ENCODE peak calls at places on chromosome 12, in four cellular contexts. R, V, A and X are unnamed samples.

GRCh38 chr12:106131671-106132070 is 7.1 kb downstream of the NUAK1 start:
- DNase-seq in R (no peak), V (peak), A (peak), X (no peak)

GRCh38 chr12:120639771-120640721 is at the start of gene CABP1:
- DNase-seq in V (no peak), A (no peak), R (peak), X (peak)

GRCh38 chr12:58920102-58920955 is at the start of gene LRIG3:
- DNase-seq in V (peak), A (peak), R (peak), X (no peak)

GRCh38 chr12:91274886-91275285 is 92.3 kb upstream of the DCN start:
- DNase-seq in R (no peak), A (no peak), V (peak), X (no peak)

GRCh38 chr12:86826051-86826450 is 569.9 kb upstream of the MGAT4C start:
- DNase-seq in A (no peak), V (no peak), R (no peak), X (no peak)

GRCh38 chr12:24561411-24561871 is 387.5 kb downstream of the BCAT1 start:
- DNase-seq in R (no peak), A (no peak), V (peak), X (no peak)

GRCh38 chr12:90287585-90287984 is 578.9 kb upstream of the ATP2B1 start:
- DNase-seq in A (no peak), V (no peak), R (no peak), X (no peak)

GRCh38 chr12:120539303-120539702 is 5.1 kb downstream of the RNF10 start:
- DNase-seq in V (peak), R (no peak), A (peak), X (no peak)

GRCh38 chr12:2970744-2971143 is 11.5 kb downstream of the TEAD4 start:
- DNase-seq in V (peak), R (no peak), A (peak), X (no peak)

GRCh38 chr12:55729592-55730446 is 1.0 kb upstream of the CD63 start:
- DNase-seq in R (peak), A (peak), V (peak), X (peak)

GRCh38 chr12:30694971-30695326 is 720 bp downstream of the IPO8 start:
- DNase-seq in V (peak), R (peak), A (peak), X (no peak)

GRCh38 chr12:29519585-29520182 is 22.2 kb upstream of the OVCH1 start:
- DNase-seq in R (no peak), V (peak), A (peak), X (no peak)

GRCh38 chr12:19373569-19373968 is 65.7 kb upstream of the AEBP2 start:
- DNase-seq in V (no peak), A (no peak), R (no peak), X (no peak)

GRCh38 chr12:44816446-44817017 is 59.6 kb downstream of the NELL2 start:
- DNase-seq in V (no peak), R (no peak), A (no peak), X (no peak)

GRCh38 chr12:44817687-44818086 is 58.4 kb downstream of the NELL2 start:
- DNase-seq in A (no peak), V (no peak), R (no peak), X (no peak)

GRCh38 chr12:44812062-44812461 is 64.1 kb downstream of the NELL2 start:
- DNase-seq in A (peak), V (no peak), R (no peak), X (no peak)
- TF ChIP-seq CTCF in A (no peak), V (no peak), R (no peak), X (peak)

DNA sequence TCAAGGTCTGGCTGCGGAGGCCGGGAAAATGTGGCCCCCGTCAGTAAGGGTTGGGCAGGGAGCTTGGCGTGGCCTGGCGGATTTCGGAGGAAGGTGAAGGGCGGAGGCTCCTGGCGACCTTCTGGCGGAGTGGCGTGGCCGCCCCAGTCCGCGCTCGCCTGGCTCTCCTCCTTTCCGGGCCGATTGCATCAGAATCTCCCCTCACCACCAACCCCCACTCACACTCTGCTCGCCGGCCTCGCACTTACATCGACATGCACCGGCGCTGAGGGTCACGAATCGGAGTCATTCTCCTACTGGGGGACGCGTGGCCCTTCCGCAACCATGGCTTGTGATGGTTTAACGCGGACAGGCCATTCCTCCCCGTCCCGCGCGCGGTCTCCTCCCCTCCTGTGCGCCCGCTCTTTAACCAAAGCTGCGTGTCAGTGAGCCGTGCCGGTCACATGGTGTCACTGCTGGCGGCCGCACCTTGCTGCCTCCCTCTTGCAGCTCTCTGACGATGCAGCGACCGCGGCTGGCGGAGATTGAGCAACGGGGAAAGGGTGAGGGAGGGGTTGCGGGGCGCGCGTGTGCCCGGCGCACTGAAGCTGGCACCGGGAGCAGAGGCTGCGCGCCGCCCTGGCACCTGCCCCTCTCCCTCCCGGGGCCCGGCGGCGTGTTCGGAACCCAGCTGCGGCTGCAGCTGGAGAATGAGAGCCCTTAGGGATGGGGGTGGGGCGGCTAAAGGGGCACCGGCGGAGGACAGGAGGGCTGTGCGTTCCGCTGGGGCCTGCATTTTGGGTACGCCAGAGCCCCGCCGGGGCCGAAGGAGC is at the start of gene SLC38A1:
- DNase-seq in V (peak), A (peak), R (peak), X (peak)
- TF ChIP-seq CTCF in V (no peak), A (no peak), R (no peak), X (no peak)

GRCh38 chr12:78641837-78642423 is 222.6 kb upstream of the SYT1 start:
- DNase-seq in R (no peak), V (peak), A (peak), X (no peak)
- TF ChIP-seq CTCF in R (no peak), V (no peak), A (no peak), X (no peak)

GRCh38 chr12:117881517-117881916 is 87.3 kb downstream of the KSR2 start:
- DNase-seq in R (no peak), A (no peak), V (no peak), X (no peak)
- TF ChIP-seq CTCF in R (no peak), A (no peak), V (no peak), X (no peak)

DNA sequence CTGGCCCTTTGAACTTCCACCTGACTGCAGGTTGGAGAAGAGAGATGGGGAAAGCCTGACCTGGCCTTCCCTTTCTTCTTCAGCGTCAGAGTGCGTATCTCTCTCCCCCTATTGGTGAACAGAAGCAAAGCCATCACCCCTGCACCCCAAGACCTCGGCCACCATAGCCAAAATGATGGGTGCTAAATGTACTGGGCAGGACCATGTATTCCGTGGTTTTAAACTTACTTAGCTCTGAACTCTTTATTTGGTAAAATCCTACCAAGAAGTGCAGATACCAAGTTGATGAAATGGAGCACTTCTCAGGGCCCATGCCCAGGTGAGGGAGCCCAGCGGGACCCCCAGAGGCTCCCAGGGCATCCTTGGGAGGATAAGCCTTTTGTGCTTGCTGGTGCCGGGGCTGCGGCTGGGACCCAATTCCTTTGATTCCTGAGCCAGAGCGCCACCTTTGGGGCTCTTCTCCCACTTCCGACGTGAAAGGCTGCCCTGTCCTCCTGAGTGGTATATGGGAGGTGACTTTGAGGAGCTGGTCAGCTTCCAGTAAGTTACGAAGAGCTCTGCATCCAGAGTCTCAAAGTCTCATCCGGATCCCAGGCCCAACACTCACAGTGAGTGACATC is 9.4 kb downstream of the CCND2 start:
- DNase-seq in R (no peak), V (no peak), A (no peak), X (no peak)
- TF ChIP-seq CTCF in R (no peak), V (no peak), A (no peak), X (no peak)

GRCh38 chr12:6613776-6614512 is 6.8 kb upstream of the CHD4 start:
- DNase-seq in V (peak), R (peak), A (peak), X (peak)
- TF ChIP-seq CTCF in V (no peak), R (no peak), A (peak), X (no peak)

DNA sequence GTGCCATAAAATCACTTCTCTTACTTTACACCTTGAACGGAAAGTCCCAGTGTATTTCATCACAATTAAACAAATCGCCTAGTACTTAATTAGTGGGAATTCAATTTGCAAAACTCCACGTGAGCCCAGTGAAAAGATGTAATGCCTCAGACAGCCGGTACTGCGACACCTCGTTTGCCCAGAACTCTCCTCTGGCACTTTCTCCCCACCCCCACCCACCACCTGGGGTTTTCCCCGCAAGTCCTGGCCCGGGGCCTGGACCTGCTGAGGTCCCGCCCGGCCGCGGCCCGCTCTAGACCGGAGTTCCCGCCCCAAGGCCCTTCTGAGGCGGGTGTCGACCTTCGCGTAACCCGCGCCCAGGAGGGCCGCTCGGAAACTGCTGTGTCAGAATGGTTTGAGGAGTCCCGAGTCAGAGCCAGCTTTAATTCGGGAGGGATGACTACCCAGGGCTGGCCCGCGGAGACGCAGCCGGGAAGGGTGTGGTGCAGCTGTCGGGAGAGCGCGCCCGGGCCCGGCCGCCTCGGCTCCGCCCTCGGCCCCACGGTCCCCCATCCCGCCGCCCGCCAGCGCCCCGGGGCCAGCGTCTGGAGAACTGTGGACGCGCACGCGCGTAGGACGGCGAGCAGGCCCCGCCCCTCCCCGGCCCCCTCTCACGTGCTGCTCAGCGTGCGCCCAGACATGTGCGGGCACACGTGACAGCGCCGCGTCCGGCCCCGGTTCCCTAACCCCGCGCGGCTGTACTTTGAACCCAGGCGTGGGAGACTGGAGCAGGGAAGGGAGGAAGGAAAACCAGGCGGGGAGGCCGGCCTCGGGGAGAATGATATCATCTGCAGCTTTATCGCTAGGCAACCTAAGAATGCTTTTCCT is 10.8 kb downstream of the BHLHE41 start:
- DNase-seq in A (peak), R (peak), V (peak), X (peak)
- TF ChIP-seq CTCF in A (no peak), R (no peak), V (peak), X (no peak)